ENCODE peak calls at places on chromosomes 3 and 15, in ten cellular contexts. O is cardiac muscle cell, N is NCI-H1436, M is stromal cell of bone marrow, I is mesendoderm, C is GM20000, G is neural crest cell, B is HTR-8/SVneo, E is fibroblast of the aortic adventitia, U is NCI-H1092 treated with DMSO at 0.1 percent for 48 hours. Z is an unnamed sample.

GRCh38 chr3:59135091-59135490 is 85.3 kb upstream of the CFAP20DC start:
- DNase-seq in U (no peak), E (no peak), B (no peak), G (no peak), N (no peak), C (no peak), M (no peak), I (no peak), O (no peak), Z (no peak)

GRCh38 chr3:53153914-53154434 is 7.0 kb upstream of the PRKCD start:
- DNase-seq in N (no peak), G (no peak), E (no peak), I (no peak), M (no peak), O (no peak), B (no peak), U (no peak), C (no peak), Z (no peak)

GRCh38 chr3:123778991-123779622 is 105.0 kb downstream of the MYLK start:
- DNase-seq in I (no peak), G (no peak), O (no peak), N (no peak), M (no peak), E (peak; percentile 74), C (no peak), B (no peak), U (no peak), Z (no peak)

GRCh38 chr3:155431856-155432570 is 138.5 kb upstream of the STRIT1 start:
- DNase-seq in C (no peak), M (no peak), E (no peak), G (no peak), I (no peak), B (no peak), O (no peak), U (no peak), N (no peak), Z (no peak)

GRCh38 chr3:195036203-195037016 is 234.5 kb downstream of the XXYLT1 start:
- DNase-seq in E (no peak), N (no peak), O (no peak), I (no peak), G (no peak), U (no peak), B (no peak), C (no peak), M (no peak), Z (no peak)

GRCh38 chr15:28043625-28044520 is 55.2 kb downstream of the OCA2 start:
- DNase-seq in U (no peak), N (no peak), B (no peak), G (no peak), C (no peak), I (no peak), M (no peak), E (no peak), O (no peak), Z (no peak)

GRCh38 chr3:42122261-42123011 is 31.3 kb downstream of the TRAK1 start:
- DNase-seq in N (no peak), B (no peak), E (no peak), I (peak; percentile 19), M (no peak), U (no peak), C (peak; percentile 32), O (no peak), G (no peak), Z (no peak)

GRCh38 chr15:73686781-73687256 is 2.6 kb downstream of the CD276 start:
- DNase-seq in B (peak; percentile 78), U (no peak), G (no peak), M (peak; percentile 91), E (peak; percentile 89), C (no peak), I (peak; percentile 49), O (no peak), N (no peak), Z (peak; percentile 79)

GRCh38 chr15:97567411-97567810 is 393.1 kb upstream of the ARRDC4 start:
- DNase-seq in E (no peak), C (no peak), N (no peak), G (no peak), U (no peak), I (no peak), M (no peak), O (no peak), B (no peak), Z (no peak)

GRCh38 chr15:42461261-42461660 is 29.7 kb downstream of the ZNF106 start:
- DNase-seq in M (no peak), N (no peak), O (no peak), G (no peak), C (no peak), E (no peak), U (no peak), I (no peak), B (no peak), Z (no peak)

GRCh38 chr3:5069627-5070026 is 52.5 kb upstream of the ARL8B start:
- DNase-seq in O (no peak), E (no peak), I (no peak), M (no peak), N (no peak), C (no peak), B (no peak), U (no peak), G (no peak), Z (no peak)

GRCh38 chr3:32258869-32259268 is 20.4 kb downstream of the CMTM8 start:
- DNase-seq in E (no peak), N (no peak), C (no peak), G (no peak), O (no peak), B (no peak), I (no peak), M (no peak), U (no peak), Z (no peak)

GRCh38 chr15:45670061-45670460 is 35.2 kb downstream of the SQOR start:
- DNase-seq in E (peak; percentile 4), U (no peak), I (no peak), B (no peak), G (no peak), M (no peak), C (no peak), O (no peak), N (no peak), Z (peak; percentile 39)

GRCh38 chr3:39144748-39145380 is 8.5 kb downstream of the CSRNP1 start:
- DNase-seq in C (no peak), E (no peak), N (no peak), O (no peak), B (no peak), M (no peak), G (no peak), I (no peak), U (no peak), Z (no peak)

GRCh38 chr3:126018995-126019394 is 50.0 kb downstream of the ROPN1B start:
- DNase-seq in B (no peak), O (no peak), I (no peak), E (no peak), U (no peak), N (no peak), C (no peak), G (no peak), M (no peak), Z (no peak)

GRCh38 chr15:73930371-73930770 is 4.1 kb downstream of the LOXL1 start:
- DNase-seq in M (peak; percentile 61), G (no peak), E (peak; percentile 93), I (no peak), N (no peak), O (no peak), C (no peak), B (no peak), U (no peak), Z (peak; percentile 74)

GRCh38 chr15:48896775-48897143 is 18.8 kb downstream of the EID1 start:
- DNase-seq in C (no peak), N (no peak), E (no peak), M (no peak), U (no peak), O (no peak), G (peak; percentile 26), B (no peak), I (no peak), Z (no peak)

GRCh38 chr15:66909381-66909890 is 156.0 kb upstream of the SMAD3 start:
- DNase-seq in U (no peak), B (no peak), G (no peak), I (no peak), M (no peak), E (no peak), C (no peak), O (no peak), N (no peak), Z (no peak)

GRCh38 chr15:34808016-34808415 is 12.7 kb upstream of the ACTC1 start:
- DNase-seq in M (no peak), C (no peak), E (peak; percentile 10), N (no peak), G (no peak), B (no peak), U (no peak), I (no peak), O (no peak), Z (no peak)

GRCh38 chr3:64685331-64685799 is 2.4 kb downstream of the ADAMTS9 start:
- DNase-seq in B (no peak), O (no peak), C (no peak), U (no peak), M (no peak), I (no peak), G (no peak), N (no peak), E (peak; percentile 65), Z (no peak)

GRCh38 chr3:142850395-142851023 is 38.4 kb downstream of the PCOLCE2 start:
- DNase-seq in U (no peak), E (peak; percentile 91), C (no peak), M (peak; percentile 94), N (no peak), G (no peak), B (peak; percentile 51), O (no peak), I (peak; percentile 47), Z (peak; percentile 82)

GRCh38 chr3:146566138-146566537 is 21.7 kb upstream of the PLSCR1 start:
- DNase-seq in N (no peak), M (no peak), E (no peak), G (no peak), C (no peak), O (no peak), B (no peak), U (no peak), I (no peak), Z (no peak)

GRCh38 chr3:66428733-66429132 is 72.1 kb downstream of the LRIG1 start:
- DNase-seq in M (peak; percentile 95), N (peak; percentile 32), B (peak; percentile 89), I (peak; percentile 79), E (peak; percentile 98), U (peak; percentile 87), C (no peak), O (no peak), G (no peak), Z (peak; percentile 97)

GRCh38 chr3:142912440-142913172 is 23.7 kb upstream of the PCOLCE2 start:
- DNase-seq in M (peak; percentile 13), N (no peak), B (no peak), I (no peak), E (peak; percentile 63), O (no peak), C (no peak), G (no peak), U (no peak), Z (no peak)

GRCh38 chr15:93298901-93299300 is 209.9 kb upstream of the RGMA start:
- DNase-seq in E (no peak), O (no peak), C (no peak), M (no peak), B (no peak), G (no peak), I (no peak), N (no peak), U (no peak), Z (no peak)

GRCh38 chr3:156576887-156577427 is 22.0 kb upstream of the SSR3 start:
- DNase-seq in N (no peak), C (no peak), E (no peak), O (no peak), G (no peak), B (peak; percentile 12), I (no peak), M (no peak), U (no peak), Z (no peak)

GRCh38 chr3:157100997-157101396 is 59.0 kb downstream of the CCNL1 start:
- DNase-seq in I (no peak), N (no peak), U (no peak), E (no peak), O (no peak), B (no peak), M (no peak), G (no peak), C (no peak), Z (no peak)

GRCh38 chr3:151101270-151101954 is 15.9 kb downstream of the MED12L start:
- DNase-seq in U (no peak), E (no peak), O (peak; percentile 17), C (no peak), M (no peak), I (no peak), B (no peak), G (no peak), N (no peak), Z (no peak)